ENCODE peak calls at places on chromosomes 11 and 22, in nine cellular contexts. W, Z, A, K, C, P, V, F and T are unnamed samples.

GRCh38 chr11:46377266-46377665 is 4.2 kb upstream of the MDK start:
- DNase-seq in A (no peak), K (no peak), W (no peak), C (no peak), V (no peak), P (no peak), F (no peak), Z (no peak), T (no peak)

GRCh38 chr22:24327827-24328226 is 57.2 kb downstream of the SPECC1L start:
- DNase-seq in A (no peak), K (no peak), W (no peak), P (no peak), Z (no peak), C (no peak), V (no peak), F (no peak), T (no peak)

GRCh38 chr11:34363363-34364084 is 5.7 kb upstream of the ABTB2 start:
- DNase-seq in K (no peak), Z (no peak), C (no peak), F (no peak), W (no peak), A (no peak), P (no peak), V (no peak), T (no peak)

GRCh38 chr11:117444256-117445096 is 116.8 kb downstream of the CEP164 start:
- DNase-seq in Z (no peak), P (no peak), C (no peak), A (no peak), F (no peak), W (no peak), V (no peak), K (peak; percentile 61), T (no peak)

GRCh38 chr22:26589845-26590524 is at the start of gene TPST2:
- DNase-seq in F (peak; percentile 85), Z (peak; percentile 74), K (peak; percentile 98), P (peak; percentile 54), W (peak; percentile 73), V (peak; percentile 77), A (peak; percentile 50), C (peak; percentile 87), T (peak; percentile 79)

GRCh38 chr22:23219787-23220484 is 39.6 kb downstream of the BCR start:
- DNase-seq in Z (peak; percentile 59), P (peak; percentile 39), K (no peak), W (peak; percentile 39), A (no peak), F (no peak), V (peak; percentile 38), C (peak; percentile 83), T (peak; percentile 53)

GRCh38 chr11:36409152-36409713 is 100.8 kb downstream of the TRAF6 start:
- DNase-seq in Z (no peak), W (no peak), P (no peak), V (no peak), K (no peak), C (no peak), F (no peak), A (no peak), T (no peak)

GRCh38 chr22:35604671-35605457 is 12.3 kb downstream of the MB start:
- DNase-seq in Z (no peak), W (no peak), C (no peak), V (no peak), F (no peak), K (no peak), A (no peak), P (no peak), T (no peak)

GRCh38 chr11:17544181-17544622 is at the start of gene USH1C:
- DNase-seq in V (peak; percentile 64), Z (peak; percentile 25), W (no peak), K (peak; percentile 97), C (peak; percentile 22), A (no peak), F (no peak), P (no peak), T (no peak)

GRCh38 chr11:26335903-26336302 is 4.0 kb downstream of the ANO3 start:
- DNase-seq in C (no peak), K (no peak), P (no peak), V (no peak), A (no peak), W (no peak), F (no peak), Z (no peak), T (no peak)

GRCh38 chr11:75673977-75674582 is 5.2 kb upstream of the MAP6 start:
- DNase-seq in C (no peak), A (no peak), P (peak; percentile 42), V (no peak), W (no peak), F (no peak), K (no peak), Z (peak; percentile 86), T (no peak)

GRCh38 chr22:49166746-49167145 is 660.9 kb downstream of the BRD1 start:
- DNase-seq in K (no peak), P (no peak), C (no peak), W (no peak), Z (no peak), A (no peak), F (no peak), V (no peak), T (no peak)

GRCh38 chr11:101126551-101127347 is 2.9 kb downstream of the PGR start:
- DNase-seq in V (no peak), K (peak; percentile 58), A (no peak), P (no peak), F (no peak), C (no peak), W (no peak), Z (no peak), T (no peak)

GRCh38 chr22:27734066-27734465 is 67.5 kb downstream of the MN1 start:
- DNase-seq in F (no peak), P (no peak), K (no peak), W (no peak), Z (no peak), C (no peak), A (no peak), V (no peak), T (no peak)

GRCh38 chr11:19595840-19596751 is 116.5 kb upstream of the NAV2 start:
- DNase-seq in P (peak; percentile 72), F (no peak), Z (no peak), V (no peak), K (no peak), W (no peak), A (no peak), C (no peak), T (no peak)

GRCh38 chr11:66676931-66677598 is 622 bp downstream of the RBM4B start:
- DNase-seq in W (no peak), A (no peak), Z (no peak), K (no peak), F (no peak), C (no peak), P (no peak), V (no peak), T (no peak)